ENCODE peak calls at places on chromosomes 1 and 21, in seven cellular contexts. G, A, T, Z, M, F and N are unnamed samples.
A peak's percentile ranks its signal among the peaks of the same experiment; 100 is the strongest.

GRCh38 chr21:41648591-41649031 is 118.2 kb downstream of the RIPK4 start:
- DNase-seq in F (no peak), G (no peak), Z (no peak), T (peak; percentile 57), A (peak; percentile 78), M (no peak), N (no peak)

GRCh38 chr1:114341886-114342285 is 169.1 kb downstream of the TRIM33 start:
- DNase-seq in A (no peak), F (no peak), T (no peak), Z (peak; percentile 54), G (no peak), M (no peak), N (peak; percentile 60)

GRCh38 chr1:245690946-245691456 is 536.2 kb downstream of the KIF26B start:
- DNase-seq in T (no peak), F (no peak), G (no peak), Z (no peak), M (no peak), A (no peak), N (no peak)

GRCh38 chr21:38838598-38839369 is 33.1 kb downstream of the ETS2 start:
- DNase-seq in T (no peak), A (no peak), Z (no peak), G (no peak), F (no peak), M (no peak), N (no peak)

GRCh38 chr1:109822749-109823542 is 59.2 kb upstream of the EPS8L3 start:
- DNase-seq in Z (no peak), M (no peak), A (no peak), T (no peak), F (no peak), G (no peak), N (no peak)

GRCh38 chr1:98827041-98827440 is 165.5 kb downstream of the SNX7 start:
- DNase-seq in Z (no peak), F (no peak), A (no peak), G (no peak), T (no peak), M (no peak), N (no peak)

GRCh38 chr1:35560256-35561225 is 2.9 kb downstream of the NCDN start:
- DNase-seq in F (no peak), G (no peak), Z (no peak), T (no peak), A (no peak), M (no peak), N (no peak)

GRCh38 chr1:184300446-184300845 is 86.4 kb upstream of the C1orf21 start:
- DNase-seq in M (no peak), F (no peak), G (no peak), T (peak; percentile 44), A (peak; percentile 76), Z (no peak), N (no peak)

GRCh38 chr1:211762206-211762605 is 68.4 kb downstream of the LPGAT1 start:
- DNase-seq in G (no peak), A (no peak), T (no peak), Z (no peak), M (no peak), F (no peak), N (no peak)

GRCh38 chr1:84257617-84258016 is 43.9 kb upstream of the SAMD13 start:
- DNase-seq in Z (no peak), A (peak; percentile 29), M (no peak), G (no peak), T (no peak), F (no peak), N (no peak)

GRCh38 chr1:225754940-225755635 is 22.5 kb upstream of the SRP9 start:
- DNase-seq in F (no peak), T (peak; percentile 77), A (peak; percentile 92), Z (no peak), G (peak; percentile 78), M (no peak), N (no peak)

GRCh38 chr1:183227382-183227781 is 41.3 kb downstream of the LAMC2 start:
- DNase-seq in G (no peak), A (no peak), T (no peak), Z (no peak), F (no peak), M (no peak), N (no peak)

GRCh38 chr1:27318596-27318995 is 3.4 kb upstream of the TMEM222 start:
- DNase-seq in G (peak; percentile 15), A (peak; percentile 22), T (no peak), Z (no peak), M (no peak), F (no peak), N (no peak)

GRCh38 chr1:51642739-51643142 is 25.8 kb downstream of the OSBPL9 start:
- DNase-seq in G (peak; percentile 99), F (no peak), A (peak; percentile 96), T (peak; percentile 89), M (no peak), Z (no peak), N (peak; percentile 66)

GRCh38 chr21:44911384-44912157 is 9.1 kb downstream of the ITGB2 start:
- DNase-seq in F (peak; percentile 78), M (peak; percentile 81), T (no peak), G (no peak), A (no peak), Z (peak; percentile 74), N (no peak)

GRCh38 chr21:44912158-44912473 is 8.6 kb downstream of the ITGB2 start:
- DNase-seq in M (no peak), A (no peak), G (no peak), T (no peak), Z (peak; percentile 82), F (no peak), N (no peak)

GRCh38 chr21:44916965-44917364 is 3.7 kb downstream of the ITGB2 start:
- DNase-seq in M (no peak), F (no peak), Z (no peak), T (no peak), G (no peak), A (no peak), N (no peak)

GRCh38 chr21:44913425-44914175 is 7.1 kb downstream of the ITGB2 start:
- DNase-seq in G (no peak), T (no peak), A (no peak), F (no peak), M (no peak), Z (no peak), N (no peak)

GRCh38 chr21:44914176-44914874 is 6.4 kb downstream of the ITGB2 start:
- DNase-seq in Z (peak; percentile 67), G (no peak), M (peak; percentile 83), T (no peak), A (no peak), F (peak; percentile 54), N (no peak)
- H3K27me3 ChIP-seq in Z (no peaks in the 10 kb centered on the region), G (peaks cover 19% of the 10 kb centered on the region), M (peaks cover 2% of the 10 kb centered on the region), T (peaks cover 35% of the 10 kb centered on the region), A (peaks cover 62% of the 10 kb centered on the region), F (no peaks in the 10 kb centered on the region), N (peaks cover 10% of the 10 kb centered on the region)

DNA sequence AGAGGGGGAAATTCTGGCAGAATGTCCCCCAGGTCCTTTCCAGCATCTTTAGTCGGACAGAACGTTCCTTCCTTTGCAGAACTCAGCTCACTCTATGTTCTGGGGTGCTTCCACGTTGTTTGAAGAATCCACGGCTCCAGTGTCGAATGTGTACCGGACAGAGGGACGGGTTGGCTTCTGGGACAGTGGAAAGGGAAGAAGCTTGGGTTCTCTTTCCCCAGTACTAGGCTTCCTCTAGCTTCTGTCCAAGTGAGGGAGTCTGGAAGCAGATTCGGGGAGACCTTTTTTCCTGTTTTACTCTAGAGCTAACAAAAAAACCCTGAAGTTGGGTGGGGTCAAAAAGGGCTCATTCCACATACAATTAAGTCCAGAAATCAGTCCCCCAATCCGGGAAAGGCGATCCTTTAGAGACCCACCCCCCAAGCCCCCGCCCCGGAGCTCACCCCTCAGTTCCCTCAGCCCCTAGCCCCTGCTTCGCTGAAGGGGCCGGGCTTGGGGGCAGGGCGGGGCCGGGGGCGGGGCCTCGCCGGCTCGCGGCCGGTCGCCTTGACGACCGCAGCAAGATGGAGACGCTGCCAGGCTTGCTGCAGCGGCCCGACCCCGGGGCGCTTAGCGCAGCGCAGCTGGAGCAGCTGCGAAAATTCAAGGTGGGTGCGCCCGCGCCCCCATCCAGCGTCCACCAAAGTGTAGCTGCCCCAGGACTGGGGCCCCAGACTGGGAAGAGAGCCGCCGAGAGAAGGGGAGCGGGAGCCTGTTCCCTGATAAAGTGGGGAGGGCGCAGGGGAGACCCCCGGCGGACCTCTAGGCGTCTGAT is at the start of gene RIIAD1:
- DNase-seq in T (no peak), G (no peak), F (no peak), A (no peak), M (peak; percentile 31), Z (peak; percentile 44), N (no peak)
- TF ChIP-seq CTCF in T (no peak), G (no peak), F (no peak), A (no peak), M (no peak), Z (no peak), N (no peak)

GRCh38 chr1:150829751-150830150 is 21.7 kb upstream of the CTSK start:
- DNase-seq in G (no peak), M (no peak), A (no peak), F (no peak), T (no peak), Z (no peak), N (no peak)
- H3K36me3 ChIP-seq in G (peaks cover 15% of the 10 kb centered on the region), M (peaks cover 31% of the 10 kb centered on the region), A (peaks cover 43% of the 10 kb centered on the region), F (peaks cover 22% of the 10 kb centered on the region), T (peaks cover 49% of the 10 kb centered on the region), Z (peaks cover 66% of the 10 kb centered on the region), N (no peaks in the 10 kb centered on the region)

GRCh38 chr1:10779841-10780240 is 16.6 kb downstream of the CASZ1 start:
- DNase-seq in G (no peak), F (no peak), M (no peak), T (no peak), A (no peak), Z (no peak), N (no peak)

GRCh38 chr1:10776206-10776905 is 20.1 kb downstream of the CASZ1 start:
- DNase-seq in M (peak; percentile 36), T (no peak), G (no peak), F (no peak), Z (no peak), A (no peak), N (no peak)

GRCh38 chr1:10779201-10779600 is 17.2 kb downstream of the CASZ1 start:
- DNase-seq in G (no peak), T (no peak), Z (no peak), F (no peak), M (peak; percentile 49), A (no peak), N (peak; percentile 29)

GRCh38 chr1:10778640-10779039 is 17.8 kb downstream of the CASZ1 start:
- DNase-seq in A (no peak), G (no peak), M (no peak), F (no peak), Z (no peak), T (no peak), N (no peak)

GRCh38 chr1:10777749-10778574 is 18.5 kb downstream of the CASZ1 start:
- DNase-seq in T (no peak), G (no peak), Z (no peak), M (no peak), A (no peak), F (no peak), N (no peak)
- H3K27me3 ChIP-seq in T (no peaks in the 10 kb centered on the region), G (peaks cover 6% of the 10 kb centered on the region), Z (peaks cover 31% of the 10 kb centered on the region), M (no peaks in the 10 kb centered on the region), A (peaks cover 61% of the 10 kb centered on the region), F (no peaks in the 10 kb centered on the region), N (peaks cover 12% of the 10 kb centered on the region)

DNA sequence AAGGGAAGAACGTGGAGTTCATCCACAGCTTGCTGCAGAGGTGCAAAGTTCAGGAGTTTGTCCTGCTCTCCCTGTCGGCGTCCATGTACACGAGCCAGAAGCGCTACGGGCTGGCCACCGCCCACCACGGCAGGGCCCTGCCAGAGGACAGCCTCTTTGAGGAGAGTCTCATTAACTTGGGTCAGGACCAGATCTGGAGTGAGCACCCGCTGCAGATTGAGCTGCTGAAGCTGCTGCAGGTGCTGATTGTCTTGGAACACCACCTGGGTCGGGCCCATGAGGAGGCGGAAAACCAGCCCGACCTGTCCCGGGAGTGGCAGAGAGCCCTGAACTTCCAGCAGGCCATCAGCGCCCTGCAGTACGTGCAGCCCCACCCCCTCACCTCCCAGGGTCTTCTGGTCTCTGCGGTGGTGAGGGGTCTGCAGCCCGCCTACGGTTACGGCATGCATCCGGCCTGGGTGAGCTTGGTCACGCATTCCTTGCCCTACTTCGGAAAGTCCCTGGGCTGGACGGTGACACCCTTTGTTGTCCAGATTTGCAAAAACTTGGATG is 73.8 kb upstream of the MORC3 start:
- DNase-seq in G (no peak), T (no peak), A (no peak), Z (no peak), M (peak; percentile 60), F (peak; percentile 31), N (peak; percentile 43)
- TF ChIP-seq CTCF in G (no peak), T (no peak), A (no peak), Z (no peak), M (no peak), F (no peak), N (no peak)